ENCODE peak calls at places on chromosomes 16 and 17, in eight cellular contexts. E, O, V, A, X, Y, P and J are unnamed samples.

GRCh38 chr16:89921699-89922476 is 1.3 kb upstream of the TUBB3 start:
- DNase-seq in E (no peak), O (peak), V (no peak), A (peak), X (no peak), Y (peak), P (no peak), J (peak)

GRCh38 chr17:76369804-76370203 is 14.6 kb upstream of the SPHK1 start:
- DNase-seq in E (no peak), O (no peak), V (no peak), A (no peak), X (no peak), Y (no peak), P (no peak), J (no peak)

GRCh38 chr17:8041249-8041928 is 2.5 kb downstream of the ALOX15B start:
- DNase-seq in E (no peak), O (peak), V (peak), A (peak), X (no peak), Y (peak), P (peak), J (peak)

GRCh38 chr17:82835766-82836512 is 3.9 kb downstream of the ZNF750 start:
- DNase-seq in E (no peak), O (no peak), V (no peak), A (no peak), X (no peak), Y (no peak), P (no peak), J (no peak)

GRCh38 chr16:64394061-64394460 is 727.8 kb downstream of the CDH11 start:
- DNase-seq in E (no peak), O (no peak), V (no peak), A (no peak), X (no peak), Y (no peak), P (no peak), J (no peak)

GRCh38 chr17:83087788-83088360 is 8.5 kb downstream of the METRNL start:
- DNase-seq in E (no peak), O (no peak), V (no peak), A (no peak), X (no peak), Y (no peak), P (no peak), J (no peak)

GRCh38 chr17:65099941-65100315 is 37.2 kb upstream of the RGS9 start:
- DNase-seq in E (peak), O (peak), V (peak), A (no peak), X (no peak), Y (no peak), P (peak), J (peak)

GRCh38 chr16:71515026-71515425 is 11.2 kb upstream of the CHST4 start:
- DNase-seq in E (no peak), O (no peak), V (no peak), A (peak), X (no peak), Y (no peak), P (no peak), J (peak)

GRCh38 chr17:72974605-72975232 is 117.8 kb downstream of the SLC39A11 start:
- DNase-seq in E (no peak), O (peak), V (no peak), A (no peak), X (no peak), Y (no peak), P (no peak), J (peak)